ENCODE peak calls at places on chromosomes 11 and 22, in seven cellular contexts. K, Q, X, C, T, P and M are unnamed samples.

GRCh38 chr11:123594188-123594901 is 60.1 kb downstream of the SCN3B start:
- DNase-seq in P (no peak), C (no peak), X (no peak), K (peak; percentile 26), Q (no peak), T (no peak), M (no peak)

GRCh38 chr11:91869751-91870150 is 354.9 kb upstream of the FAT3 start:
- DNase-seq in T (no peak), X (no peak), C (no peak), Q (no peak), P (no peak), K (no peak), M (no peak)

GRCh38 chr11:113722221-113722620 is 16.1 kb upstream of the TMPRSS5 start:
- DNase-seq in K (no peak), P (no peak), X (no peak), C (no peak), T (no peak), Q (no peak), M (no peak)

GRCh38 chr22:35842954-35843353 is 125.3 kb downstream of the APOL5 start:
- DNase-seq in P (no peak), Q (no peak), X (no peak), T (no peak), C (peak; percentile 71), K (peak; percentile 53), M (no peak)

GRCh38 chr11:33664166-33664565 is 36.5 kb downstream of the C11orf91 start:
- DNase-seq in P (no peak), Q (no peak), T (no peak), C (no peak), K (no peak), X (no peak), M (no peak)

GRCh38 chr11:87290304-87290922 is 252.7 kb downstream of the TMEM135 start:
- DNase-seq in C (no peak), P (peak; percentile 54), T (no peak), Q (no peak), X (no peak), K (peak; percentile 64), M (peak; percentile 46)

GRCh38 chr11:59207988-59208432 is 4.7 kb downstream of the MPEG1 start:
- DNase-seq in P (peak; percentile 40), K (peak; percentile 59), X (peak; percentile 55), T (peak; percentile 38), Q (peak; percentile 37), C (peak; percentile 59), M (peak; percentile 48)

GRCh38 chr11:27904358-27905055 is 203.4 kb downstream of the KIF18A start:
- DNase-seq in T (no peak), K (peak; percentile 65), X (no peak), C (no peak), P (no peak), Q (no peak), M (no peak)

GRCh38 chr11:125274309-125274708 is 109.8 kb downstream of the PKNOX2 start:
- DNase-seq in Q (no peak), X (no peak), T (no peak), C (no peak), K (no peak), P (no peak), M (no peak)

GRCh38 chr11:68843052-68843561 is 1.4 kb upstream of the CPT1A start:
- DNase-seq in P (peak; percentile 57), T (no peak), Q (peak; percentile 53), K (peak; percentile 41), C (peak; percentile 71), X (no peak), M (peak; percentile 45)

GRCh38 chr11:127411283-127411682 is 410.7 kb upstream of the KIRREL3 start:
- DNase-seq in X (no peak), P (no peak), T (no peak), K (no peak), C (no peak), Q (no peak), M (no peak)

GRCh38 chr11:40104941-40105550 is 1354.4 kb downstream of the LRRC4C start:
- DNase-seq in T (no peak), C (peak; percentile 54), P (no peak), Q (no peak), K (no peak), X (no peak), M (no peak)

GRCh38 chr11:40099391-40100169 is 1359.9 kb downstream of the LRRC4C start:
- DNase-seq in C (no peak), Q (no peak), P (no peak), X (no peak), T (no peak), K (no peak), M (no peak)

GRCh38 chr11:40094954-40095353 is 1364.5 kb downstream of the LRRC4C start:
- DNase-seq in X (no peak), P (no peak), Q (no peak), K (no peak), C (no peak), T (no peak), M (no peak)

GRCh38 chr11:40100204-40100603 is 1359.2 kb downstream of the LRRC4C start:
- DNase-seq in P (no peak), K (no peak), Q (no peak), T (no peak), C (no peak), X (no peak), M (no peak)
- H3K4me3 ChIP-seq in P (no peak overlapping the region), K (no peak overlapping the region), Q (no peak overlapping the region), T (no peak overlapping the region), C (no peak overlapping the region), X (no peak overlapping the region), M (no peak overlapping the region)

GRCh38 chr11:46391186-46391577 is 394 bp downstream of the CHRM4 start:
- DNase-seq in T (no peak), Q (no peak), P (no peak), K (no peak), X (no peak), C (no peak), M (no peak)

GRCh38 chr11:46393759-46394158 is 2.2 kb upstream of the CHRM4 start:
- DNase-seq in P (no peak), C (no peak), Q (no peak), X (no peak), T (no peak), K (no peak), M (no peak)

GRCh38 chr11:46391578-46392420 is at the start of gene CHRM4:
- DNase-seq in K (no peak), Q (no peak), C (peak; percentile 85), P (no peak), X (no peak), T (no peak), M (no peak)

GRCh38 chr11:46392421-46393230 is 1.1 kb upstream of the CHRM4 start:
- DNase-seq in T (peak; percentile 41), C (peak; percentile 97), Q (peak; percentile 84), P (peak; percentile 80), X (peak; percentile 65), K (peak; percentile 71), M (no peak)

GRCh38 chr11:46393231-46393616 is 1.6 kb upstream of the CHRM4 start:
- DNase-seq in P (no peak), Q (no peak), C (no peak), X (no peak), T (no peak), K (no peak), M (no peak)
- H3K4me3 ChIP-seq in P (no peak overlapping the region), Q (no peak overlapping the region), C (peak overlapping the region; percentile 79), X (no peak overlapping the region), T (no peak overlapping the region), K (no peak overlapping the region), M (no peak overlapping the region)

GRCh38 chr11:102267602-102268001 is 49.7 kb upstream of the BIRC3 start:
- DNase-seq in K (peak; percentile 61), X (no peak), Q (no peak), P (no peak), T (no peak), C (no peak), M (no peak)

GRCh38 chr11:102269927-102270326 is 47.4 kb upstream of the BIRC3 start:
- DNase-seq in C (no peak), X (no peak), Q (no peak), T (no peak), P (no peak), K (peak; percentile 31), M (no peak)

GRCh38 chr11:102266111-102266510 is 51.2 kb upstream of the BIRC3 start:
- DNase-seq in P (no peak), T (no peak), C (no peak), K (peak; percentile 63), X (no peak), Q (no peak), M (no peak)

GRCh38 chr11:102268083-102268984 is 49.0 kb upstream of the BIRC3 start:
- DNase-seq in C (peak; percentile 99), P (peak; percentile 80), Q (peak; percentile 58), K (peak; percentile 67), X (peak; percentile 35), T (peak; percentile 95), M (peak; percentile 75)

DNA sequence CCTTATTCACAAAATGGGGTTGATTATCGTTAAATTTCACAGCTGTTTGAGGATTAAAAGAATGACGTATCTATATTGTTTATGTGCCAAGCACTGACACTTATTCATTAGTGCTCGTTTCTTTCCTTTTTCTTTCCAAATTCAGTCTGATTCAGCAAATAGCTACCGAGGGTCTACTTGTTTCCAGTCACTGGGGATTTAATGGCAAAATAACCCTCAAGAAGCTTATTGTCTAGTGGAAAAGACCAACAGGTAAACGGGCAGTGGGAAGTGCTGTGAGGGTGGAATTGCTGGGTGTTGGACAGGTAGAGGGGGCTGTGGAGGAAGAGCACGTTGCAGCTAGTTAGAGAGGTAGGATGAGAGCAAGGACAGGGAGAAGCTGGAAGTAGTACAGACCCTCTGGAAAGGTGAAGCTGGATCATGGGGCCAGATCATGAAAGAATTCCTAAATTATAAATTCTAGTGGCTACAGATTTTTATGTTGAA is 48.3 kb upstream of the BIRC3 start:
- DNase-seq in C (peak; percentile 59), Q (no peak), P (no peak), K (no peak), X (no peak), T (no peak), M (no peak)
- H3K4me3 ChIP-seq in C (peak overlapping the region; percentile 70), Q (peak overlapping the region; percentile 45), P (peak overlapping the region; percentile 45), K (peak overlapping the region; percentile 72), X (peak overlapping the region; percentile 30), T (peak overlapping the region; percentile 69), M (peak overlapping the region; percentile 30)

GRCh38 chr11:64866173-64866491 is 12.3 kb downstream of the EHD1 start:
- DNase-seq in C (no peak), X (no peak), T (no peak), Q (no peak), P (no peak), K (no peak), M (no peak)
- H3K4me3 ChIP-seq in C (no peak overlapping the region), X (no peak overlapping the region), T (no peak overlapping the region), Q (no peak overlapping the region), P (no peak overlapping the region), K (no peak overlapping the region), M (no peak overlapping the region)

DNA sequence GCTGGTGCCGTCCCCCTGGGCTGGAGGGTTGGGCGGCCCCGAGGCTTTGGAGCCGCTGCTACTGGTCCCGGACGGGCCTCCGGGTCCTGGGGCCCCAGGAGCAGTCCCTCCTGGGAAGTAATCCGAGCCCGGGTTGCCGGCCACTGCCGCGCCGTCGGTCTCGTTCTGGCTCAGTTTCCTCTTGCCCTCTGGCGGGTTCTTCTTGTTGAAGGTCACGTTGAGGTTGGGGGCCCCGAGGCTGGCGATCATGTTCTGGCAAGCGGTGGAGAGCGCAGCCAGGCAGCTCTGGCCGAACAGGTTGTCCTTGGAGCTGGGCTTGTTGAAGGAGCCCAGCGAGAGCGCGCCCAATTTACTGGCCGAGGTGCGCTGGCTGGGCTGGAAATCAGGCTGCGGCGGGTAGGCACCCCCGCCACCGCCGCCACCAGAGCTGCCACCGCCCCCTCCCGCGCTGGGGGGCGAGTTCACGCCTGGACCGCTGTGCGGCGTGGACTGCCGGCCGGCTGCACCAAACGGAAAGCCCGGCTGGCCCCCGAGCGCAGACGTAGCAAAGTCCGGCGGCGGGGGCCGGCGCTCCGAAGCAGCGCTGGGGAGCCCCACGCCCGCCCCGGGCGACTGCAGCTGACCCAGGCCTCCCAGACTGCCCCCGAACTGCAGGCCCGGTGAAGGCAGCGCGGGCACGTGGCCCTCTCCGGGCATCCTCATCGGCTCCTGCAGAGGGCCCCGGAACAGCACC is 3.6 kb downstream of the MN1 start:
- DNase-seq in P (no peak), X (no peak), C (peak; percentile 79), T (no peak), K (no peak), Q (no peak), M (no peak)
- H3K4me3 ChIP-seq in P (no peak overlapping the region), X (no peak overlapping the region), C (no peak overlapping the region), T (peak overlapping the region; percentile 19), K (no peak overlapping the region), Q (peak overlapping the region; percentile 72), M (no peak overlapping the region)